ENCODE peak calls at places on chromosomes 13 and 19, in nine cellular contexts. S is transverse colon; F is keratinocyte; U is A549; K is suprapubic skin; B is CD8-positive, alpha-beta memory T cell; N is brain microvascular endothelial cell; G is WERI-Rb-1; P is foreskin fibroblast. Y is an unnamed sample.

GRCh38 chr13:82305588-82305987 is 1576.7 kb downstream of the SLITRK1 start:
- DNase-seq in P (no peak), F (no peak), K (no peak), N (no peak), S (no peak), B (no peak), G (no peak), U (no peak), Y (no peak)

GRCh38 chr19:55418185-55418584 is 10.6 kb upstream of the UBE2S start:
- DNase-seq in S (peak; percentile 64), P (peak; percentile 79), K (no peak), F (no peak), G (peak; percentile 75), U (peak; percentile 91), N (peak; percentile 80), B (peak; percentile 48), Y (peak; percentile 65)

GRCh38 chr19:52961981-52962380 is 700 bp downstream of the ZNF816 start:
- DNase-seq in K (no peak), F (no peak), N (peak; percentile 1), U (no peak), S (no peak), P (no peak), G (no peak), B (no peak), Y (no peak)

GRCh38 chr13:41610426-41610825 is 153.1 kb downstream of the RGCC start:
- DNase-seq in B (no peak), K (no peak), N (peak; percentile 76), G (no peak), F (peak; percentile 72), P (peak; percentile 91), S (no peak), U (no peak), Y (no peak)

GRCh38 chr13:31321457-31321856 is 121.7 kb downstream of the B3GLCT start:
- DNase-seq in S (no peak), P (no peak), F (no peak), B (no peak), K (no peak), G (no peak), U (no peak), N (no peak), Y (no peak)

GRCh38 chr13:76634431-76635191 is 251.6 kb downstream of the KCTD12 start:
- DNase-seq in S (no peak), P (no peak), F (no peak), G (no peak), U (no peak), B (no peak), N (no peak), K (no peak), Y (no peak)

GRCh38 chr19:39351537-39352037 is 9.4 kb downstream of the SAMD4B start:
- DNase-seq in N (no peak), P (peak; percentile 33), U (no peak), S (no peak), F (no peak), K (no peak), B (no peak), G (no peak), Y (peak; percentile 60)

GRCh38 chr13:50345804-50346203 is 330.6 kb downstream of the KCNRG start:
- DNase-seq in N (no peak), G (no peak), S (no peak), U (no peak), P (no peak), K (no peak), B (no peak), F (no peak), Y (no peak)

GRCh38 chr19:17755977-17756670 is 4.8 kb downstream of the FCHO1 start:
- DNase-seq in S (peak; percentile 62), N (peak; percentile 25), P (no peak), U (peak; percentile 49), B (peak; percentile 31), G (peak; percentile 60), F (no peak), K (no peak), Y (peak; percentile 78)

GRCh38 chr13:26011996-26012688 is 39.7 kb downstream of the SHISA2 start:
- DNase-seq in N (no peak), P (no peak), B (peak; percentile 84), S (no peak), U (no peak), K (no peak), F (no peak), G (no peak), Y (peak; percentile 84)

GRCh38 chr13:32472194-32472621 is 44.3 kb upstream of the N4BP2L1 start:
- DNase-seq in S (no peak), B (no peak), P (no peak), U (no peak), F (no peak), N (no peak), G (no peak), K (no peak), Y (no peak)

GRCh38 chr13:93690139-93690538 is 463.5 kb downstream of the GPC6 start:
- DNase-seq in S (no peak), N (peak; percentile 28), K (no peak), B (no peak), F (no peak), U (no peak), G (no peak), P (no peak), Y (peak; percentile 3)

GRCh38 chr19:50562329-50562728 is 5.9 kb downstream of the LRRC4B start:
- DNase-seq in P (no peak), B (no peak), N (no peak), F (no peak), U (no peak), K (no peak), G (no peak), S (no peak), Y (no peak)

GRCh38 chr13:31431722-31432137 is 232.0 kb downstream of the B3GLCT start:
- DNase-seq in U (peak; percentile 13), B (no peak), K (peak; percentile 67), N (peak; percentile 39), P (peak; percentile 26), F (no peak), S (peak; percentile 52), G (peak; percentile 25), Y (peak; percentile 31)

GRCh38 chr19:30896551-30896950 is 452.7 kb downstream of the TSHZ3 start:
- DNase-seq in S (no peak), U (no peak), F (no peak), K (no peak), G (peak; percentile 42), P (no peak), N (no peak), B (no peak), Y (no peak)

GRCh38 chr13:37747071-37747612 is 122.4 kb downstream of the TRPC4 start:
- DNase-seq in K (no peak), P (peak; percentile 51), G (no peak), S (no peak), B (no peak), N (peak; percentile 65), F (no peak), U (no peak), Y (no peak)

GRCh38 chr19:45790942-45791341 is 1.7 kb downstream of the DMWD start:
- DNase-seq in N (no peak), F (no peak), U (no peak), K (no peak), S (peak; percentile 28), G (no peak), P (no peak), B (peak; percentile 64), Y (peak; percentile 82)
- H3K4me3 ChIP-seq in N (peak overlapping the region; percentile 88), F (no peak overlapping the region), U (peak overlapping the region; percentile 97), K (no peak overlapping the region), S (no peak overlapping the region), G (no peak overlapping the region), P (peak overlapping the region; percentile 96), B (peak overlapping the region; percentile 68), Y (no peak overlapping the region)

DNA sequence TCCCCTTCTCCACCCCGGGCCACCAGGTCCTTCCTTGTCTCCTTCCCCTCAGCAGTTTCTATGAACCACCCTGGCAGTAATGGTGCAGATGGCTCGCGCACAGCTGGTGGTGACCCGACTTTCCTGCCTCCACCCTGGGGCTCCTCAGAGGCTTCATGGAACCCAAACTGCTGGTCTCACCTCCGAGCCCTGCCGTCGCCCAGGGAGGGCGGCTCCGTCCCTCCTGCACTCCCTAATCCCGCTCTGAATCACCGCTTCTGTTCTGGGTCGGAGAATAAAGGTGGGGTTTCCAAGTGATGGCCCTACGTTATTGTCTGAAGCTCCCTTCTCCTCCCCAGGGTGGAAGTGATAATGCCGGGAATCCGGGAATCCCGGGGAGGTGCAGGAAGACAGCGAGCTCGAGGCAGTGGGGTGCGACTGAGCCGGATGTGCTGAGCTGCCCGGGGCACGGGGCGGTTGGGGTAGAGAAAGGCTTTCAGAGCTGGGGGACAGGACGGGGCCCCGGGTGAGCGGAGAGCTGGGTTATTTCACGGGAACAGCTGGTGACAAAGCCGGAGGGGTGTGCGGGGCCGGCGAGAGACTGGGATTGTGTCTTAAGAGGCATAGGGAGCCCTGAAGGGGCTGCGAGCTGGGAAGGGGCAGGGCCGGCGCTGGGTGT is 711 bp downstream of the FUT2 start:
- DNase-seq in U (no peak), K (no peak), N (no peak), F (no peak), B (no peak), P (no peak), S (peak; percentile 41), G (peak; percentile 56), Y (no peak)
- H3K4me3 ChIP-seq in U (no peak overlapping the region), K (peak overlapping the region; percentile 46), N (no peak overlapping the region), F (peak overlapping the region; percentile 67), B (no peak overlapping the region), P (no peak overlapping the region), S (peak overlapping the region; percentile 54), G (peak overlapping the region; percentile 54), Y (no peak overlapping the region)

DNA sequence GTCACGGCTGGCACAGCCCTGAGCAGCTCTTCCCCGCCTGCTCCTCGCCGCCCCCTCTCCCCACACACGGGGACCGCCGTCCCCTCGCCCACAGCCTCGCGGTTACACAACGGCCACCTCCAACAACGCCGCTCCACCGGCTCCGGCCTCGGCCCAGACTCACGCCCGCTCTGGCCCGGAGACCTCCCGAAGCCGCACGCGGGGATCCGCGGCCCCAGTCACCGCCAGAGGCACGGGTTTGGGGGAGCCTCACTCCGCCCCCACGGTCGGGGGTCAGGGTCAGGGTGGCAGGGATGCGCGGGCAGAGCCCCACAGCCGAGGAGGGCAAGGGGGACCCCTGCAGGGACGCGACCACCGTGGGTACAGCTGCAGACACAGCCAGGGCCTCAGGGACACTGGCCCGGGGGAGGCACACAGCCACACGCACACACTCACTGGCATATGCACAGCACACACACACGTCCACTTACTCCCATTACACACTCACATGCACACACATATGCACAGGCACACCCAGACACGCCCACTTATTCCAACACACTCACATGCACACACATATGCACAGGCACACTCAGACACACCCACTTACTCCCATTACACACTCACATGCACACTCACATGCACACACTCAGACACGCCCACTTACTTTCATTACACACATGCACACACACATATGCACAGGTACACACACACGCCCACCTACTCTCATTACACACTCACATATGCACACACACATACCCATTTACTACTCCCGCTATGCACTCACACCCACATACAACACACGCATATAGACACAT is 1.6 kb downstream of the TTYH1 start:
- DNase-seq in F (no peak), S (no peak), P (no peak), K (no peak), G (no peak), U (no peak), N (no peak), B (no peak), Y (no peak)
- H3K4me3 ChIP-seq in F (no peak overlapping the region), S (no peak overlapping the region), P (no peak overlapping the region), K (no peak overlapping the region), G (no peak overlapping the region), U (no peak overlapping the region), N (no peak overlapping the region), B (no peak overlapping the region), Y (no peak overlapping the region)

DNA sequence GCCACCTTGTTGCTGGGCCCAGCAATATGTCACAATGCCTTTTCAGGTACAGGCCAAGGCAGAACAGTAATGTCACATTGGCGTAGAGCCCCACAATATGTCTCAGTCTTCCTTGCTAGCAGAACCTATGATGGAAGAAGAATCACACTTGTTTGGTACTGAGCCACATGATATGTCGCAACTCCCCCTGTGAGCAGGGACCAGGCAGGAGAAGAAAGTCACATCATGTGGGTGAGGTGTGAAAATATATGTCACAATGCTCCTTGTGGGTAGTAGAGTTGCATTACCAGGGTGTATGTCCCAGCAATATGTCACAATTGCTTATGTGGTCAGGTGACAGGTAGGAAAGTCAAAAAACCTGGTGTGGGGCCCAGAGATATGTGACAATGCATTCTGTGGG is 7.1 kb upstream of the ZNF91 start:
- DNase-seq in N (no peak), G (no peak), K (no peak), F (no peak), S (no peak), B (no peak), P (no peak), U (no peak), Y (no peak)
- H3K4me3 ChIP-seq in N (no peak overlapping the region), G (no peak overlapping the region), K (no peak overlapping the region), F (no peak overlapping the region), S (no peak overlapping the region), B (no peak overlapping the region), P (no peak overlapping the region), U (no peak overlapping the region), Y (no peak overlapping the region)